ENCODE peak calls at places on chromosomes 12 and 14, in ten cellular contexts. One of them, this sample, is unnamed.

GRCh38 chr14:37864861-37865718 is 269.7 kb downstream of the TTC6 start:
- DNase-seq in NCI-H1105: no peak
- DNase-seq in GM12892: no peak
- DNase-seq in nephron progenitor cell: no peak
- DNase-seq in T-helper 2 cell: no peak
- DNase-seq in psoas muscle: no peak
- DNase-seq in stimulated activated CD8-positive, alpha-beta memory T cell treated with anti-CD3 and anti-CD28 coated beads, Interleukin-4, amount 100 ng/mL, for 48 hours: no peak
- DNase-seq in hypothalamus: no peak
- DNase-seq in fibroblast of the conjunctiva: peak; percentile 18
- DNase-seq in activated CD8-positive, alpha-beta memory T cell treated with anti-CD3 and anti-CD28 coated beads, Interleukin-2, amount 50 U/mL, for 4 hours: no peak
- DNase-seq in this sample: no peak

GRCh38 chr12:132150780-132151144 is 6.5 kb downstream of the NOC4L start:
- DNase-seq in NCI-H1105: no peak
- DNase-seq in GM12892: no peak
- DNase-seq in nephron progenitor cell: no peak
- DNase-seq in T-helper 2 cell: no peak
- DNase-seq in psoas muscle: peak; percentile 10
- DNase-seq in stimulated activated CD8-positive, alpha-beta memory T cell treated with anti-CD3 and anti-CD28 coated beads, Interleukin-4, amount 100 ng/mL, for 48 hours: no peak
- DNase-seq in hypothalamus: no peak
- DNase-seq in fibroblast of the conjunctiva: no peak
- DNase-seq in activated CD8-positive, alpha-beta memory T cell treated with anti-CD3 and anti-CD28 coated beads, Interleukin-2, amount 50 U/mL, for 4 hours: no peak
- DNase-seq in this sample: no peak

GRCh38 chr14:39491134-39491541 is 58.9 kb upstream of the FBXO33 start:
- DNase-seq in NCI-H1105: peak; percentile 17
- DNase-seq in GM12892: no peak
- DNase-seq in nephron progenitor cell: no peak
- DNase-seq in T-helper 2 cell: no peak
- DNase-seq in psoas muscle: no peak
- DNase-seq in stimulated activated CD8-positive, alpha-beta memory T cell treated with anti-CD3 and anti-CD28 coated beads, Interleukin-4, amount 100 ng/mL, for 48 hours: no peak
- DNase-seq in hypothalamus: no peak
- DNase-seq in fibroblast of the conjunctiva: no peak
- DNase-seq in activated CD8-positive, alpha-beta memory T cell treated with anti-CD3 and anti-CD28 coated beads, Interleukin-2, amount 50 U/mL, for 4 hours: no peak
- DNase-seq in this sample: peak; percentile 39

GRCh38 chr14:74501135-74501614 is 7.6 kb downstream of the ISCA2 start:
- DNase-seq in NCI-H1105: peak; percentile 91
- DNase-seq in GM12892: no peak
- DNase-seq in nephron progenitor cell: peak; percentile 65
- DNase-seq in T-helper 2 cell: no peak
- DNase-seq in psoas muscle: peak; percentile 76
- DNase-seq in stimulated activated CD8-positive, alpha-beta memory T cell treated with anti-CD3 and anti-CD28 coated beads, Interleukin-4, amount 100 ng/mL, for 48 hours: no peak
- DNase-seq in hypothalamus: peak; percentile 70
- DNase-seq in fibroblast of the conjunctiva: peak; percentile 75
- DNase-seq in activated CD8-positive, alpha-beta memory T cell treated with anti-CD3 and anti-CD28 coated beads, Interleukin-2, amount 50 U/mL, for 4 hours: no peak
- DNase-seq in this sample: peak; percentile 18

GRCh38 chr12:110585231-110585799 is 2.2 kb upstream of the PPTC7 start:
- DNase-seq in NCI-H1105: no peak
- DNase-seq in GM12892: no peak
- DNase-seq in nephron progenitor cell: no peak
- DNase-seq in T-helper 2 cell: no peak
- DNase-seq in psoas muscle: no peak
- DNase-seq in stimulated activated CD8-positive, alpha-beta memory T cell treated with anti-CD3 and anti-CD28 coated beads, Interleukin-4, amount 100 ng/mL, for 48 hours: peak; percentile 50
- DNase-seq in hypothalamus: no peak
- DNase-seq in fibroblast of the conjunctiva: no peak
- DNase-seq in activated CD8-positive, alpha-beta memory T cell treated with anti-CD3 and anti-CD28 coated beads, Interleukin-2, amount 50 U/mL, for 4 hours: no peak
- DNase-seq in this sample: no peak

GRCh38 chr12:59317598-59317997 is 278.2 kb upstream of the SLC16A7 start:
- DNase-seq in NCI-H1105: no peak
- DNase-seq in GM12892: no peak
- DNase-seq in nephron progenitor cell: no peak
- DNase-seq in T-helper 2 cell: no peak
- DNase-seq in psoas muscle: no peak
- DNase-seq in stimulated activated CD8-positive, alpha-beta memory T cell treated with anti-CD3 and anti-CD28 coated beads, Interleukin-4, amount 100 ng/mL, for 48 hours: no peak
- DNase-seq in hypothalamus: no peak
- DNase-seq in fibroblast of the conjunctiva: no peak
- DNase-seq in activated CD8-positive, alpha-beta memory T cell treated with anti-CD3 and anti-CD28 coated beads, Interleukin-2, amount 50 U/mL, for 4 hours: no peak
- DNase-seq in this sample: no peak

GRCh38 chr12:93373847-93374723 is 3.6 kb upstream of the NUDT4 start:
- DNase-seq in NCI-H1105: no peak
- DNase-seq in GM12892: no peak
- DNase-seq in nephron progenitor cell: no peak
- DNase-seq in T-helper 2 cell: no peak
- DNase-seq in psoas muscle: no peak
- DNase-seq in stimulated activated CD8-positive, alpha-beta memory T cell treated with anti-CD3 and anti-CD28 coated beads, Interleukin-4, amount 100 ng/mL, for 48 hours: no peak
- DNase-seq in hypothalamus: no peak
- DNase-seq in fibroblast of the conjunctiva: no peak
- DNase-seq in activated CD8-positive, alpha-beta memory T cell treated with anti-CD3 and anti-CD28 coated beads, Interleukin-2, amount 50 U/mL, for 4 hours: no peak
- DNase-seq in this sample: no peak

GRCh38 chr14:73567951-73568885 is 795 bp upstream of the ACOT2 start:
- DNase-seq in NCI-H1105: peak; percentile 17
- DNase-seq in GM12892: no peak
- DNase-seq in nephron progenitor cell: no peak
- DNase-seq in T-helper 2 cell: no peak
- DNase-seq in psoas muscle: no peak
- DNase-seq in stimulated activated CD8-positive, alpha-beta memory T cell treated with anti-CD3 and anti-CD28 coated beads, Interleukin-4, amount 100 ng/mL, for 48 hours: peak; percentile 43
- DNase-seq in hypothalamus: no peak
- DNase-seq in fibroblast of the conjunctiva: no peak
- DNase-seq in activated CD8-positive, alpha-beta memory T cell treated with anti-CD3 and anti-CD28 coated beads, Interleukin-2, amount 50 U/mL, for 4 hours: peak; percentile 24
- DNase-seq in this sample: no peak

GRCh38 chr14:101001311-101002069 is 98.0 kb upstream of the RTL1 start:
- DNase-seq in NCI-H1105: no peak
- DNase-seq in GM12892: no peak
- DNase-seq in nephron progenitor cell: no peak
- DNase-seq in T-helper 2 cell: no peak
- DNase-seq in psoas muscle: peak; percentile 34
- DNase-seq in stimulated activated CD8-positive, alpha-beta memory T cell treated with anti-CD3 and anti-CD28 coated beads, Interleukin-4, amount 100 ng/mL, for 48 hours: no peak
- DNase-seq in hypothalamus: no peak
- DNase-seq in fibroblast of the conjunctiva: no peak
- DNase-seq in activated CD8-positive, alpha-beta memory T cell treated with anti-CD3 and anti-CD28 coated beads, Interleukin-2, amount 50 U/mL, for 4 hours: no peak
- DNase-seq in this sample: no peak

GRCh38 chr12:91309450-91309849 is 126.8 kb upstream of the DCN start:
- DNase-seq in NCI-H1105: no peak
- DNase-seq in GM12892: no peak
- DNase-seq in nephron progenitor cell: no peak
- DNase-seq in T-helper 2 cell: no peak
- DNase-seq in psoas muscle: no peak
- DNase-seq in stimulated activated CD8-positive, alpha-beta memory T cell treated with anti-CD3 and anti-CD28 coated beads, Interleukin-4, amount 100 ng/mL, for 48 hours: no peak
- DNase-seq in hypothalamus: no peak
- DNase-seq in fibroblast of the conjunctiva: no peak
- DNase-seq in activated CD8-positive, alpha-beta memory T cell treated with anti-CD3 and anti-CD28 coated beads, Interleukin-2, amount 50 U/mL, for 4 hours: no peak
- DNase-seq in this sample: no peak

GRCh38 chr12:25997401-25997973 is 39.0 kb downstream of the RASSF8 start:
- DNase-seq in NCI-H1105: no peak
- DNase-seq in GM12892: no peak
- DNase-seq in nephron progenitor cell: no peak
- DNase-seq in T-helper 2 cell: no peak
- DNase-seq in psoas muscle: no peak
- DNase-seq in stimulated activated CD8-positive, alpha-beta memory T cell treated with anti-CD3 and anti-CD28 coated beads, Interleukin-4, amount 100 ng/mL, for 48 hours: no peak
- DNase-seq in hypothalamus: no peak
- DNase-seq in fibroblast of the conjunctiva: peak; percentile 84
- DNase-seq in activated CD8-positive, alpha-beta memory T cell treated with anti-CD3 and anti-CD28 coated beads, Interleukin-2, amount 50 U/mL, for 4 hours: no peak
- DNase-seq in this sample: no peak

GRCh38 chr12:3933074-3933818 is 60.0 kb upstream of the PARP11 start:
- DNase-seq in NCI-H1105: no peak
- DNase-seq in GM12892: no peak
- DNase-seq in nephron progenitor cell: no peak
- DNase-seq in T-helper 2 cell: no peak
- DNase-seq in psoas muscle: no peak
- DNase-seq in stimulated activated CD8-positive, alpha-beta memory T cell treated with anti-CD3 and anti-CD28 coated beads, Interleukin-4, amount 100 ng/mL, for 48 hours: no peak
- DNase-seq in hypothalamus: no peak
- DNase-seq in fibroblast of the conjunctiva: no peak
- DNase-seq in activated CD8-positive, alpha-beta memory T cell treated with anti-CD3 and anti-CD28 coated beads, Interleukin-2, amount 50 U/mL, for 4 hours: no peak
- DNase-seq in this sample: no peak

GRCh38 chr14:21025374-21026151 is 702 bp upstream of the NDRG2 start:
- DNase-seq in NCI-H1105: no peak
- DNase-seq in GM12892: no peak
- DNase-seq in nephron progenitor cell: peak; percentile 76
- DNase-seq in T-helper 2 cell: no peak
- DNase-seq in psoas muscle: peak; percentile 84
- DNase-seq in stimulated activated CD8-positive, alpha-beta memory T cell treated with anti-CD3 and anti-CD28 coated beads, Interleukin-4, amount 100 ng/mL, for 48 hours: no peak
- DNase-seq in hypothalamus: peak; percentile 86
- DNase-seq in fibroblast of the conjunctiva: no peak
- DNase-seq in activated CD8-positive, alpha-beta memory T cell treated with anti-CD3 and anti-CD28 coated beads, Interleukin-2, amount 50 U/mL, for 4 hours: peak; percentile 19
- DNase-seq in this sample: no peak

GRCh38 chr12:13203028-13203922 is 6.7 kb downstream of the EMP1 start:
- DNase-seq in NCI-H1105: no peak
- DNase-seq in GM12892: no peak
- DNase-seq in nephron progenitor cell: no peak
- DNase-seq in T-helper 2 cell: no peak
- DNase-seq in psoas muscle: peak; percentile 64
- DNase-seq in stimulated activated CD8-positive, alpha-beta memory T cell treated with anti-CD3 and anti-CD28 coated beads, Interleukin-4, amount 100 ng/mL, for 48 hours: peak; percentile 36
- DNase-seq in hypothalamus: no peak
- DNase-seq in fibroblast of the conjunctiva: no peak
- DNase-seq in activated CD8-positive, alpha-beta memory T cell treated with anti-CD3 and anti-CD28 coated beads, Interleukin-2, amount 50 U/mL, for 4 hours: no peak
- DNase-seq in this sample: no peak

GRCh38 chr12:47964102-47964723 is 817 bp downstream of the TMEM106C start:
- DNase-seq in NCI-H1105: peak; percentile 5
- DNase-seq in GM12892: no peak
- DNase-seq in nephron progenitor cell: peak; percentile 50
- DNase-seq in T-helper 2 cell: no peak
- DNase-seq in psoas muscle: no peak
- DNase-seq in stimulated activated CD8-positive, alpha-beta memory T cell treated with anti-CD3 and anti-CD28 coated beads, Interleukin-4, amount 100 ng/mL, for 48 hours: peak; percentile 44
- DNase-seq in hypothalamus: no peak
- DNase-seq in fibroblast of the conjunctiva: no peak
- DNase-seq in activated CD8-positive, alpha-beta memory T cell treated with anti-CD3 and anti-CD28 coated beads, Interleukin-2, amount 50 U/mL, for 4 hours: no peak
- DNase-seq in this sample: peak; percentile 21

GRCh38 chr12:107364875-107365518 is 271.6 kb upstream of the CRY1 start:
- DNase-seq in NCI-H1105: no peak
- DNase-seq in GM12892: no peak
- DNase-seq in nephron progenitor cell: no peak
- DNase-seq in T-helper 2 cell: no peak
- DNase-seq in psoas muscle: no peak
- DNase-seq in stimulated activated CD8-positive, alpha-beta memory T cell treated with anti-CD3 and anti-CD28 coated beads, Interleukin-4, amount 100 ng/mL, for 48 hours: no peak
- DNase-seq in hypothalamus: no peak
- DNase-seq in fibroblast of the conjunctiva: no peak
- DNase-seq in activated CD8-positive, alpha-beta memory T cell treated with anti-CD3 and anti-CD28 coated beads, Interleukin-2, amount 50 U/mL, for 4 hours: no peak
- DNase-seq in this sample: no peak